ENCODE peak calls at places on chromosome 10, in five cellular contexts. B is mammary epithelial cell, O is tibial artery, V is lung, C is heart left ventricle. Y is an unnamed sample. For H3K4me1, the result is how much of the 10 kb centered on the place peaks cover.

GRCh38 chr10:132679217-132679595 is 106.7 kb downstream of the NKX6-2 start:
- DNase-seq in O (peak), C (no peak), V (no peak), B (no peak), Y (no peak)

GRCh38 chr10:91479583-91479982 is 69.4 kb downstream of the HECTD2 start:
- DNase-seq in B (no peak), V (no peak), O (no peak), C (no peak), Y (no peak)

GRCh38 chr10:96416643-96417042 is 57.8 kb upstream of the OPALIN start:
- DNase-seq in V (peak), B (peak), O (no peak), C (peak), Y (no peak)

GRCh38 chr10:113317476-113317875 is 235.4 kb upstream of the HABP2 start:
- DNase-seq in V (no peak), B (no peak), O (no peak), C (no peak), Y (no peak)

GRCh38 chr10:124376411-124376810 is 42.3 kb downstream of the OAT start:
- DNase-seq in O (peak), C (no peak), B (no peak), V (no peak), Y (no peak)

GRCh38 chr10:101766306-101766705 is 9.6 kb downstream of the FGF8 start:
- DNase-seq in C (no peak), B (no peak), O (no peak), V (no peak), Y (no peak)

GRCh38 chr10:3699896-3700295 is 85.1 kb downstream of the KLF6 start:
- DNase-seq in B (no peak), V (no peak), O (no peak), C (no peak), Y (no peak)

GRCh38 chr10:70462349-70462984 is 16.1 kb upstream of the PALD1 start:
- DNase-seq in B (peak), V (peak), C (peak), O (peak), Y (peak)

GRCh38 chr10:70699659-70700174 is 27.4 kb downstream of the ADAMTS14 start:
- DNase-seq in B (no peak), V (no peak), O (no peak), C (no peak), Y (no peak)

GRCh38 chr10:102004376-102004775 is 51.6 kb downstream of the ARMH3 start:
- DNase-seq in C (no peak), O (no peak), V (no peak), B (peak), Y (no peak)

GRCh38 chr10:21534611-21535493 is 820 bp downstream of the MLLT10 start:
- DNase-seq in O (peak), B (peak), V (peak), C (peak), Y (peak)

GRCh38 chr10:127556911-127557310 is 7.8 kb downstream of the NPS start:
- DNase-seq in V (no peak), B (peak), O (no peak), C (no peak), Y (no peak)

GRCh38 chr10:113326160-113327111 is 226.4 kb upstream of the HABP2 start:
- DNase-seq in V (no peak), C (peak), O (peak), B (peak), Y (no peak)

GRCh38 chr10:88042162-88043100 is 179.0 kb downstream of the PTEN start:
- DNase-seq in O (no peak), C (no peak), B (peak), V (peak), Y (peak)

GRCh38 chr10:103055105-103055504 is 137.0 kb downstream of the CNNM2 start:
- DNase-seq in O (no peak), B (no peak), C (no peak), V (no peak), Y (peak)

GRCh38 chr10:844552-844951 is 87.0 kb downstream of the LARP4B start:
- DNase-seq in C (peak), B (no peak), V (no peak), O (no peak), Y (no peak)

GRCh38 chr10:49271346-49271745 is 27.6 kb upstream of the C10orf71 start:
- DNase-seq in C (no peak), O (no peak), B (no peak), V (no peak), Y (no peak)

GRCh38 chr10:11112718-11113117 is 95.0 kb downstream of the CELF2 start:
- DNase-seq in O (no peak), C (no peak), B (no peak), V (no peak), Y (no peak)

GRCh38 chr10:6473901-6474370 is 106.1 kb downstream of the PRKCQ start:
- DNase-seq in V (no peak), O (no peak), C (no peak), B (peak), Y (no peak)

GRCh38 chr10:88565072-88565471 is 18.0 kb downstream of the RNLS start:
- DNase-seq in V (no peak), B (peak), O (no peak), C (no peak), Y (no peak)

GRCh38 chr10:100008142-100008522 is 1.6 kb downstream of the DNMBP start:
- DNase-seq in V (no peak), C (no peak), B (peak), O (no peak), Y (no peak)

GRCh38 chr10:69321865-69322264 is 43.6 kb downstream of the HK1 start:
- DNase-seq in V (no peak), O (no peak), B (no peak), C (no peak), Y (no peak)

GRCh38 chr10:48697821-48698764 is 13.4 kb downstream of the WDFY4 start:
- DNase-seq in V (no peak), C (no peak), O (no peak), B (no peak), Y (no peak)

GRCh38 chr10:108208732-108209131 is 1044.2 kb upstream of the SORCS1 start:
- DNase-seq in V (no peak), B (no peak), O (no peak), C (no peak), Y (no peak)

GRCh38 chr10:108204528-108205313 is 1040.2 kb upstream of the SORCS1 start:
- DNase-seq in V (no peak), O (no peak), B (peak), C (no peak), Y (no peak)

GRCh38 chr10:108208038-108208437 is 1043.5 kb upstream of the SORCS1 start:
- DNase-seq in O (no peak), B (no peak), V (no peak), C (no peak), Y (no peak)

DNA sequence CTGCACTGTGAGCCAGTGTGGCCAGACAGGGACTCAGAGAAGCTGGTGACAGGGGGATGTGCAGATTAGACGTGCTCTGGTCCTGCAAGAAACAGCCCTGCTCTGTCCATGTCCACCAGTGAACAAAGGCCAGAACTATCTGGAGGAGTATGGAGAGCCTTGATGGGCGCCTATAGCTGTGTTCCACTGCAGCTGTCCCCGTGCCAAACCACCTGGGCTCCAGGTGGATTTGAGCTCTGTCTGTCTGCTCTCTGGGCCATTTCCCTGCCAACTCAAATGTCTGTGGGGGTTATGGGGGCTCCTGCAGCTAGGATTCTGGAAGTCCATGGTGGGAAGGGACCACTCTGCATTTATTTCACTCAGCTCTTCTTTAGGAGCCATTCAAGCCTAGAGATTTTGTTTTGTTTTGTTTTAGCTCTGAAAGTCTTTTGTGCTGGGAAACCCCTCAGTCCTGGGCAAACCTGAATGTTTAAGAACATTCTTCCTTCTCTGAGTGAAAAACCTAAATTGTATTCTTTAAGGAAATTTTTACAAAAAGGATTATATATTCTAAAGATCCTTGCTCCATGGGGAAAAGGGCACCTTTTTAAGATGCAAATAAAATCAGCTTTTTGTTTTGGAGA is 1039.5 kb upstream of the SORCS1 start:
- DNase-seq in O (no peak), V (no peak), C (no peak), B (no peak), Y (no peak)
- H3K4me3 ChIP-seq in O (no peak), V (no peak), C (no peak), B (no peak), Y (no peak)

DNA sequence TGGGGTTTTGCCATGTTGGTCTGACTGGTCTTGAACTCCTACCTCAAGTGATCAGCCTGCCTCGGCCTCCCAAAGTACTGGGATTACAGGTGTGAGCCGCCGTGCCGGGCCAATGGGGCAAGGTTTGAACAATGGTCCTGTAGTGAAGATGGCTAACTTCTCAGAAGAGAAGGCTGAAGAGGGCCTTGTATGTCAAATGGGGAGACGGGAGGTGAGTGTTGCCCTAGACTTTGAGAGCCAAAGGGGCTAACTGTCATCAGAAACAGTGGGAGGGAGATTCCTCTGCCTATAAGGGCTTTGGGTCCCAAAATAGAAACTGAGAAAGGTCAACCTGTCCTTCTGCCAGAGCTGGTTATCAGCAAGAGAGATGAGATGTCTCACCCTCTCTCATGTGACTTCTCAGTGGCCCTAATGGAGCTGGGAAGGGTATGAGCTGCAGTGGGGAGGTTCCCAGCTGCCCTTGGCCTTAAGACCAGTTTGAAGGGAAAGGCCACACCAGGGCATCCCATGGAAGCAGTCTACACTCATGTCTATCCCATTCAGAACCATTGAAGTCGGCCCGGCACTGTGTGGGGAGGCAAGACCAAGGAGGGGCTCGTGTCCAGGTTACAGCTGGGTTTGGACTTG is 1.3 kb upstream of the SAMD8 start:
- DNase-seq in V (no peak), O (peak), C (peak), B (no peak), Y (no peak)
- H3K4me1 ChIP-seq in V (under half), O (under half), C (under half), B (under half), Y (under half)

DNA sequence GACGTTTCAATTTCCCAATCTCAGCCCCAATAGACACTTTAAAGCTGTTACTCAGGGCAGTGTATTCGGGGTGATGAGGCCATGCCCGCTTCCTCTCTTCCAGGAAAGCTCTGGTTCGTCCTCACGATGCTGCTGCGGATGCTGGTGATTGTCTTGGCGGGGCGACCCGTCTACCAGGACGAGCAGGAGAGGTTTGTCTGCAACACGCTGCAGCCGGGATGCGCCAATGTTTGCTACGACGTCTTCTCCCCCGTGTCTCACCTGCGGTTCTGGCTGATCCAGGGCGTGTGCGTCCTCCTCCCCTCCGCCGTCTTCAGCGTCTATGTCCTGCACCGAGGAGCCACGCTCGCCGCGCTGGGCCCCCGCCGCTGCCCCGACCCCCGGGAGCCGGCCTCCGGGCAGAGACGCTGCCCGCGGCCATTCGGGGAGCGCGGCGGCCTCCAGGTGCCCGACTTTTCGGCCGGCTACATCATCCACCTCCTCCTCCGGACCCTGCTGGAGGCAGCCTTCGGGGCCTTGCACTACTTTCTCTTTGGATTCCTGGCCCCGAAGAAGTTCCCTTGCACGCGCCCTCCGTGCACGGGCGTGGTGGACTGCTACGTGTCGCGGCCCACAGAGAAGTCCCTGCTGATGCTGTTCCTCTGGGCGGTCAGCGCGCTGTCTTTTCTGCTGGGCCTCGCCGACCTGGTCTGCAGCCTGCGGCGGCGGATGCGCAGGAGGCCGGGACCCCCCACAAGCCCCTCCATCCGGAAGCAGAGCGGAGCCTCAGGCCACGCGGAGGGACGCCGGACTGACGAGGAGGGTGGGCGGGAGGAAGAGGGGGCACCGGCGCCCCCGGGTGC is 2.6 kb downstream of the GJD4 start:
- DNase-seq in O (no peak), B (no peak), C (no peak), V (no peak), Y (no peak)
- H3K4me3 ChIP-seq in O (peak), B (peak), C (peak), V (peak), Y (peak)

DNA sequence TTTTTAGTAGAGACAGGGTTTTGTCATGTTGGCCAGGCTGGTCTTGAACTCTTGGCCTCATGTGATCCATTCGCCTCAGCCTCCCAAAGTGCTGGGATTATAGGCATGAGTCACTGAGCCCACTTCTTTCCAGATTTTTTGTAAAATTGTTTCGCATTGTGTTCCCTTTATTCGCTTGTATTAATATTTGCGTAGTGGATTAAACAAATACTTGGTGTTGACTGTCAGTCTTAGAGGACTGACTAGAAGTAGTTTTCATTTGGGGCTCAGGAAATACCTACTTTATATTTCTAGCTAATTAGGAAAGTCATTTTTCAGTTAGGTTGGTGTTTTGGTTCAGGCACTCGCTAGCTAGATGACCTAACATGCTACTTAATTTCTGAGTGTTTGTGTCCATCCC is 11.1 kb downstream of the WAC start:
- DNase-seq in V (no peak), O (no peak), C (no peak), B (no peak), Y (no peak)
- H3K4me1 ChIP-seq in V (under half), O (half or more), C (half or more), B (under half), Y (under half)

GRCh38 chr10:126226988-126227761 is 161.1 kb downstream of the ADAM12 start:
- DNase-seq in C (no peak), B (no peak), V (no peak), O (no peak), Y (no peak)
- H3K4me3 ChIP-seq in C (no peak), B (no peak), V (no peak), O (no peak), Y (no peak)

DNA sequence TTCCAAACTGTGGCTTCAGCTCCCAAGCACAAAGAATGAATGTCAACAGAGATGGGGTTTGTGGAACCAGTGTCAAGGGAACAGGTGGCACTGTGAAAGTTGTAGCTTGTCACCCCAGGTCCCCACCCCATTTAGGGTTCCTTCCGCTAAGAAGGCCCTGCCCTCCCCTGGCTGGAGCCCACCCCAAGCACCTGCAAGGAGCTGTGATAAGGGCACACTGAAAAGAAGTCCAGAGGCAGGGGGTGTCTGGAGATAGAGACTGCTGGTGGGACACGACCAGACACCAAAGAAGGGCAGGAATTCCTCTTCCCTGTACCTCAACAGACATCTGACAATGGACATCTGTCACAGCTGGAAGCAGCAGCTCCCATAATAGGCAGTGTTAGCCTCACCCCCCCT is 4.5 kb downstream of the GRID1 start:
- DNase-seq in O (peak), B (no peak), V (no peak), C (no peak), Y (no peak)
- H3K4me1 ChIP-seq in O (under half), B (under half), V (under half), C (under half), Y (under half)

DNA sequence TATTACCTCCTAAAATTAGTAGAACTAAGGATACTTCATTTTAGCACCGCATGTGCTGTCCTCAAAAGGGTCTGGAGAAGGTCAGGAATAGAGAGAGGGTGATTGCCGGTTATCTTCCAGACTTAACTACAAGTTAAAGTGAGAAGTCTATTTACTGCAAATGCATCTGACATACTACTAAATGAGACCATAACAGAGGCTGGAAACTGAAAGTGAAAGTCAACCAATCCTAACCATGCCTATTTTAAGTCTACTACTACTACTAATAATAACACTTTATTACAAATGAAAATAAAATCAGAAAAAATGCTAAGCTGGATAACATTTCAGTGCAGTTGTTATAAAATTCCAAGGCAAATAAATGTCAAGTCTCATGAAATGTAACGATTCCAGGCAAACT is 244.7 kb downstream of the KIF20B start:
- DNase-seq in B (no peak), O (no peak), C (no peak), V (no peak), Y (no peak)
- H3K4me3 ChIP-seq in B (no peak), O (no peak), C (no peak), V (no peak), Y (peak)

DNA sequence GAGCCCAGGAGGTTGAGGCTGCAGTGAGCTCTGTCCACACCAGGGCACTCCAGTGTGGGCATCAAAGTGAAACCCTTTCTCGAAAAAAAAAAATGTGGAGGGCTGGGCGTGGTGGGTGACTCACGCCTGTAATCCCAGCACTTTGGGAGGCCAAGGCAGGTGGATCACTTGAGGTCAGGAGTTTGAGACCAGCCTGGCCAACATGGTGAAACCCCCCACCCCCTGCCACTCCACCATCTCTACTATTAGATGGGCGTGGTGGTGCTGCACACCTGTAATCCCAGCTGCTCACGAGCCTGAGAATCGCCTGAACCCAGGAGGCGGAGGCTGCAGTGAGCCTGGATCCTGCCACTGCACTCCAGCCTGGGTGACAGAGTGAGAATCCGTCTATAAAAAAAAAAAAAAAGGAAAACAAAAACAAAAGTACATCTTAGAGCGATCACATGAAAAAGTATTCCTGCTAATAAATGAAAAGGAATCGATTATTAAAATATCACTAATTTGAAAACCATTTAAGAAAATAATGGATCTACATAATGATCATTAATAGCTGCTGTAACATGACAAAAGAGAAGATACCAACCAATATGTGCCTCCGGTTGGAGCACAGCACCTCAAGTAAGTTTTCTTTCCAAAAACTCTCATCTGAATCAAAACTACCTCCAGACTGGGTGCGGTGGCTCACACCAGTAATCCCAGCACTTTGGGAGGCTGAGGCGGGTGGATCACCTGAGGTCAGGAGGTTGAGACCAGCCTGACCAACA is 4.9 kb downstream of the HNRNPF start:
- DNase-seq in O (no peak), V (no peak), C (no peak), B (no peak), Y (no peak)
- H3K4me1 ChIP-seq in O (half or more), V (under half), C (half or more), B (under half), Y (under half)

GRCh38 chr10:82402901-82403300 is 527.9 kb downstream of the NRG3 start:
- DNase-seq in O (no peak), B (no peak), C (no peak), V (no peak), Y (no peak)
- H3K4me3 ChIP-seq in O (no peak), B (no peak), C (no peak), V (no peak), Y (no peak)

GRCh38 chr10:79402625-79402946 is 42.8 kb downstream of the ZCCHC24 start:
- DNase-seq in B (no peak), V (no peak), O (no peak), C (no peak), Y (no peak)

GRCh38 chr10:79404231-79404609 is 41.2 kb downstream of the ZCCHC24 start:
- DNase-seq in C (peak), O (peak), B (peak), V (peak), Y (peak)

GRCh38 chr10:79402951-79403350 is 42.5 kb downstream of the ZCCHC24 start:
- DNase-seq in V (no peak), B (no peak), O (peak), C (peak), Y (no peak)

GRCh38 chr10:79404690-79405131 is 40.7 kb downstream of the ZCCHC24 start:
- DNase-seq in V (no peak), O (peak), C (peak), B (no peak), Y (no peak)

GRCh38 chr10:79403441-79404230 is 41.8 kb downstream of the ZCCHC24 start:
- DNase-seq in B (peak), C (peak), O (peak), V (no peak), Y (no peak)
- H3K4me1 ChIP-seq in B (under half), C (half or more), O (half or more), V (half or more), Y (under half)

Y was measured in ascending aorta.